ENCODE peak calls at places on chromosomes 12 and 14, in six cellular contexts. A, Q, D, F, N and O are unnamed samples.

GRCh38 chr12:113222730-113223531 is 1.7 kb downstream of the TPCN1 start:
- DNase-seq in A (no peak), Q (no peak), D (peak), F (peak), N (no peak), O (peak)

GRCh38 chr12:75550906-75551305 is 39.5 kb upstream of the KRR1 start:
- DNase-seq in A (no peak), Q (no peak), D (no peak), F (no peak), N (no peak), O (no peak)

GRCh38 chr12:88753074-88753473 is 172.8 kb upstream of the KITLG start:
- DNase-seq in A (no peak), Q (no peak), D (no peak), F (peak), N (no peak), O (no peak)

GRCh38 chr14:23033801-23034497 is 751 bp downstream of the PSMB5 start:
- DNase-seq in A (no peak), Q (no peak), D (no peak), F (peak), N (no peak), O (no peak)

GRCh38 chr12:54983536-54984102 is 943 bp downstream of the TESPA1 start:
- DNase-seq in A (no peak), Q (no peak), D (no peak), F (no peak), N (no peak), O (no peak)

GRCh38 chr14:50363734-50364113 is 33.0 kb downstream of the CDKL1 start:
- DNase-seq in A (no peak), Q (no peak), D (peak), F (peak), N (no peak), O (no peak)

GRCh38 chr12:39795481-39795880 is 175.9 kb upstream of the ABCD2 start:
- DNase-seq in A (no peak), Q (no peak), D (no peak), F (no peak), N (no peak), O (no peak)

GRCh38 chr14:65412881-65413738 is 580 bp downstream of the FUT8 start:
- DNase-seq in A (no peak), Q (no peak), D (peak), F (peak), N (peak), O (no peak)

GRCh38 chr12:74906224-74906623 is 303.4 kb downstream of the KCNC2 start:
- DNase-seq in A (no peak), Q (no peak), D (no peak), F (peak), N (no peak), O (no peak)

GRCh38 chr12:43836455-43836989 is 641 bp downstream of the TMEM117 start:
- DNase-seq in A (no peak), Q (no peak), D (peak), F (peak), N (no peak), O (no peak)

GRCh38 chr12:6230321-6231110 is 30.3 kb downstream of the CD9 start:
- DNase-seq in A (no peak), Q (peak), D (peak), F (peak), N (peak), O (peak)

GRCh38 chr14:92686411-92686762 is 62.0 kb downstream of the LGMN start:
- DNase-seq in A (no peak), Q (no peak), D (no peak), F (no peak), N (no peak), O (peak)

GRCh38 chr14:92685784-92686355 is 62.6 kb downstream of the LGMN start:
- DNase-seq in A (no peak), Q (no peak), D (no peak), F (no peak), N (no peak), O (peak)

GRCh38 chr14:92687681-92688433 is 60.6 kb downstream of the LGMN start:
- DNase-seq in A (no peak), Q (no peak), D (no peak), F (no peak), N (peak), O (peak)

GRCh38 chr14:92688434-92689375 is 59.7 kb downstream of the LGMN start:
- DNase-seq in A (no peak), Q (no peak), D (no peak), F (no peak), N (peak), O (peak)

DNA sequence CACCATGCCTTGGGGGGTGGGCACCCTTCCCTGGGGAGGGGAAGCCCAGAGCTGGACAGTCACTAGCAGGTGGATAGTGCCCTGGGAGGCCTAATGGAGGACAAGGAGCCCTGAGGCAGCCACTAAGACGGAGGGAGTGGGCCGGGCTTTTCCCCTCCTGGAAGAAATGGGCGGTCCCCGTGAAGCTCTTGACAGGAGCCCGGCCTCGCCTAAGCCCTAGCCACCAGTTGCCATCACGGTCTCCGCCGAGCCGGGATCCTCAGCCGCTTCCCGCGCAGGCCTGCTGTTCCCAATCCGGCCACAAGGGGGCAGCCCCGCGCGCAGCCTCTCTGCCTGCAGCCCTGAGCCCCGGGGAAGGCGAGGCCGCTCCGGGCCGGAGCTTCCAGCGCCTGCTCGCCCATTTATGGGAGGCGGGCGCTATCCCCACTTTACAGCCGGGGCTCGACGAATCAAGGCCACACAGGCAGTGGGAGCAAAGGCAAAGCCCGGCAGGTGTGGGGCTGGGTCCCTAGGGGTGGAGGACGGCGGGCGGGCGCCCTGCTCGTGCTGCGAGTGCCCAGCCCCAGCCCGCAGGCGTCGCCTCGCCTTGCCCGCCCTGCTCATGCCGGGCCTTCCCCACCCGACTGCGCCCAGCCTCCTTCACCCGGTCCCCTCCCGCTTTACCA is 61.5 kb downstream of the LGMN start:
- DNase-seq in A (no peak), Q (no peak), D (peak), F (peak), N (peak), O (peak)
- H3K4me3 ChIP-seq in A (peak), Q (peak), D (no peak), F (peak), N (peak), O (peak)

GRCh38 chr12:105888696-105889095 is 250.1 kb downstream of the NUAK1 start:
- DNase-seq in A (no peak), Q (no peak), D (no peak), F (peak), N (no peak), O (no peak)
- H3K4me3 ChIP-seq in A (no peak), Q (no peak), D (no peak), F (no peak), N (no peak), O (no peak)

DNA sequence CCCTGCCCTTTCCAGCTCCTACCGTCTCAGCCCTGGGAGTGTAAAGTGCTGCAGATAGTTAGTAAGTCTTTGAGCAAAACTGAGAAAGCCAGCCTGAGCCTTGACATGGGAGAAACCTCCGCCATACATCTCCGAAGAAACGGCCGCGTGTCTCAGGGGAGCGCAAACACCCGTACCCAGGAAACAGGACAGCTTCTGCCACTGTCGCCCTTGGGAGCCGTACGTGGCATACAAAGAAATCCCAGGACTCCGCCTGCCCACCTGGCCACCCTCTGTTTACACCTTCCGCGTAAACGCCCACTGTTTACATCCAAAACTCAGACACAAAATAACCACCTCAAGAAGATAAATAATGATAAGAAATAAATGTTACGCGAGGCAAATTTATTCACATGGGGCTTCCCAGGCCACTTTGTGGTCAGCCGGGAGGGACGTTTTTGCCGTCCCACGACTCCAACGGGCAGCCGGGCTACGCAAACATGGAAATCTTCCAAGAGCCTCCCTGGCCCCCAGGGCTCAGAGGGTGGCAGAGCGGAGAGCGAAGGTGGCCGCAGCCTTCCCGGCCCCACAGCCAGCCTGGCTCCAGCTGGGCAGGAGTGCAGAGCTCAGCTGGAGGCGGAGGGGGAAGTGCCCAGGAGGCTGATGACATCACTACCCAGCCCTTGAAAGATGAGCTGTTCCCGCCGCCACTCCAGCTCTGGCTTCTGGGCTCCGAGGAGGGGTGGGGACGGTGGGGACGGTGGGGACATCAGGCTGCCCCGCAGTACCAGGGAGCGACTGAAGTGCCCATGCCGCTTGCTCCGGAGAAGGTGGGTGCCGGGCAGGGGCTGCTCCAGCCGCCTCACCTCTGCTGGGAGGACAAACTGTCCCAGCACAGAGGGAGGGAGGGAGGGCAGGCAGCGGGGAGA is at the start of gene BDKRB2:
- DNase-seq in A (no peak), Q (no peak), D (peak), F (peak), N (peak), O (peak)
- H3K4me3 ChIP-seq in A (peak), Q (peak), D (peak), F (peak), N (peak), O (peak)

GRCh38 chr12:106586803-106587684 is 4.2 kb downstream of the RFX4 start:
- DNase-seq in A (no peak), Q (no peak), D (no peak), F (no peak), N (no peak), O (peak)
- H3K4me3 ChIP-seq in A (peak), Q (no peak), D (no peak), F (no peak), N (no peak), O (no peak)

GRCh38 chr12:1046727-1047126 is 55.7 kb downstream of the ERC1 start:
- DNase-seq in A (no peak), Q (no peak), D (no peak), F (no peak), N (no peak), O (no peak)

GRCh38 chr12:1050059-1050707 is 59.2 kb downstream of the ERC1 start:
- DNase-seq in A (no peak), Q (no peak), D (no peak), F (no peak), N (no peak), O (no peak)

GRCh38 chr12:1053690-1054089 is 62.7 kb downstream of the ERC1 start:
- DNase-seq in A (no peak), Q (no peak), D (no peak), F (no peak), N (no peak), O (no peak)

GRCh38 chr12:1044697-1045096 is 53.7 kb downstream of the ERC1 start:
- DNase-seq in A (no peak), Q (no peak), D (peak), F (peak), N (no peak), O (no peak)

GRCh38 chr12:1047898-1048660 is 57.1 kb downstream of the ERC1 start:
- DNase-seq in A (no peak), Q (no peak), D (no peak), F (peak), N (peak), O (no peak)
- H3K4me3 ChIP-seq in A (no peak), Q (no peak), D (no peak), F (no peak), N (no peak), O (no peak)

GRCh38 chr12:57864382-57864781 is 17.9 kb upstream of the CTDSP2 start:
- DNase-seq in A (no peak), Q (no peak), D (no peak), F (peak), N (no peak), O (no peak)
- H3K4me3 ChIP-seq in A (peak), Q (peak), D (peak), F (peak), N (no peak), O (peak)

DNA sequence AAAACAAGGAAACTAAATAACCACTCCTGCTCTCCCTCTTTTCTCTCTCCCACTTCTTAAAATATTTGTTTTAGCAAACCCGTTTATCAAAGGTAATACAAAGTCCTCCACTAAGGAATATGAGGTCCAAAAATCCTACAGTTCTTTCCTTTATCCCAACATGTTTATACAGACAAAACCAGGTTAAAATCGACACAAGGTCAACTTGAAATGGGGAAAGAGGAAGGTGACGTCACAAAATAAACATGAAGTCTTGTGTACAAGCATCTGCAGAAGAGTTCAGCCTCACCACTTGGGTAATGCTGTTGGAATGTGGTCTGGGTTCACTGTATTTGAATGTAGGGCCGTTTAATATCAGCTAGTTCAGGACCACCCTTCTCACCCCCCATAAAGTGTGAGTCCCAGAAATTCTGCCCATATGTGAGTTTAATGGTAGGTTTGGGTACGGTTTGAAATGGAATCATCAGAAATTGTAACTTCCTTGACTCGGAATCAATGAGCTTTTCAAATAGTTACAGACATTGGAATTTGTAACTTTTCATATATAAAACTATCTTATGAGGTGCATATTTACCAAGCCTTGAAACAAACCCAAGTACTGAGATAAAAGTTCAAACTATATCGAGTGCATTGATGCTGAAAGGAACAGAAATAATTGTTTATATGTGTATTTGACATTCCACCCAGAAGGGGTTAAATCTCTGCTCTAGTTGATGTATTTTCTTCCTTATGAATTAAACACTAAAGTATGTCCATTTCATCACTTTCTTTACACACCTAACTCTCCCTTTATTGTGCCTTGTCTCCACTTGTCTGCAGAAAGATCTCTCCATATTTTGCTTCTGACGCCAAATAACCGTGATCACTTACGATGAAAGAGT is 120.1 kb upstream of the SLC38A2 start:
- DNase-seq in A (peak), Q (no peak), D (peak), F (peak), N (no peak), O (no peak)
- H3K4me3 ChIP-seq in A (no peak), Q (no peak), D (no peak), F (peak), N (no peak), O (no peak)